ENCODE peak calls at places on chromosomes 12 and 14, in four cellular contexts. O is AG08396, U is lower leg skin, H is germinal center. W is an unnamed sample.

GRCh38 chr12:63302269-63302940 is 151.4 kb upstream of the AVPR1A start:
- DNase-seq in U (no peak), O (no peak), H (no peak), W (peak)

GRCh38 chr12:3564411-3564810 is 73.4 kb downstream of the PRMT8 start:
- DNase-seq in H (no peak), U (no peak), O (no peak), W (no peak)

GRCh38 chr14:100854435-100854834 is 28.5 kb downstream of the MEG3 start:
- DNase-seq in U (no peak), H (no peak), O (no peak), W (no peak)

GRCh38 chr12:130031571-130032189 is 127.9 kb upstream of the TMEM132D start:
- DNase-seq in O (peak), H (peak), U (no peak), W (peak)

GRCh38 chr12:71195338-71195896 is 37.6 kb upstream of the TSPAN8 start:
- DNase-seq in O (no peak), H (no peak), U (no peak), W (no peak)

GRCh38 chr14:37602605-37603453 is 7.4 kb downstream of the TTC6 start:
- DNase-seq in H (no peak), U (no peak), O (no peak), W (no peak)

GRCh38 chr12:122895757-122896636 is at the start of gene VPS37B:
- DNase-seq in O (peak), U (peak), H (peak), W (peak)

GRCh38 chr12:26701604-26702215 is 131.3 kb downstream of the ITPR2 start:
- DNase-seq in U (no peak), H (no peak), O (no peak), W (peak)

GRCh38 chr14:63200035-63200740 is 4.1 kb upstream of the RHOJ start:
- DNase-seq in O (no peak), H (no peak), U (no peak), W (no peak)

GRCh38 chr14:81193924-81194633 is 26.7 kb downstream of the GTF2A1 start:
- DNase-seq in H (no peak), O (no peak), U (no peak), W (no peak)

GRCh38 chr12:112381421-112381897 is 772 bp downstream of the HECTD4 start:
- DNase-seq in O (no peak), H (peak), U (peak), W (peak)

GRCh38 chr12:104567832-104568490 is 111.2 kb downstream of the CHST11 start:
- DNase-seq in O (no peak), H (no peak), U (no peak), W (no peak)

GRCh38 chr12:120468271-120468845 is 1.2 kb downstream of the SRSF9 start:
- DNase-seq in U (peak), H (peak), O (peak), W (no peak)

GRCh38 chr12:77299910-77300772 is 234.8 kb upstream of the E2F7 start:
- DNase-seq in U (no peak), O (peak), H (no peak), W (peak)

GRCh38 chr12:94621662-94622359 is 28.5 kb downstream of the TMCC3 start:
- DNase-seq in H (peak), O (no peak), U (no peak), W (peak)

GRCh38 chr14:79842270-79842669 is 369.0 kb downstream of the DIO2 start:
- DNase-seq in H (no peak), O (peak), U (no peak), W (no peak)

GRCh38 chr12:3084742-3085141 is 7.6 kb downstream of the TSPAN9 start:
- DNase-seq in H (no peak), O (no peak), U (no peak), W (no peak)

GRCh38 chr12:120497524-120498150 is 1.7 kb downstream of the DYNLL1 start:
- DNase-seq in U (no peak), O (peak), H (no peak), W (no peak)

GRCh38 chr12:104220931-104221330 is 5.4 kb downstream of the TXNRD1 start:
- DNase-seq in H (no peak), O (no peak), U (no peak), W (no peak)

GRCh38 chr14:31428011-31428410 is 7.7 kb upstream of the HEATR5A start:
- DNase-seq in O (no peak), U (no peak), H (no peak), W (no peak)

GRCh38 chr12:110382683-110383082 is 20.8 kb downstream of the ANAPC7 start:
- DNase-seq in O (no peak), H (no peak), U (no peak), W (no peak)

GRCh38 chr12:76266797-76267196 is 81.4 kb downstream of the BBS10 start:
- DNase-seq in O (peak), H (no peak), U (no peak), W (peak)

GRCh38 chr14:102568115-102568614 is 24.3 kb upstream of the RCOR1 start:
- DNase-seq in O (no peak), H (peak), U (no peak), W (no peak)

GRCh38 chr12:49339464-49339861 is 2.5 kb upstream of the C1QL4 start:
- DNase-seq in U (peak), O (no peak), H (no peak), W (no peak)

GRCh38 chr14:24037658-24038037 is 14.2 kb upstream of the CARMIL3 start:
- DNase-seq in H (no peak), O (no peak), U (no peak), W (no peak)

GRCh38 chr14:99191663-99192621 is 80.1 kb downstream of the BCL11B start:
- DNase-seq in O (peak), H (no peak), U (no peak), W (peak)

GRCh38 chr14:23160924-23161522 is 22.4 kb downstream of the SLC7A8 start:
- DNase-seq in H (no peak), U (peak), O (peak), W (no peak)

GRCh38 chr12:111788178-111788654 is 21.5 kb downstream of the ALDH2 start:
- DNase-seq in U (no peak), O (peak), H (no peak), W (no peak)

GRCh38 chr12:20757-21156 is 45.8 kb upstream of the IQSEC3 start:
- DNase-seq in U (peak), H (no peak), O (peak), W (no peak)

GRCh38 chr12:113407931-113408585 is 4.4 kb upstream of the SDS start:
- DNase-seq in O (no peak), H (no peak), U (no peak), W (no peak)

GRCh38 chr14:52790756-52791203 is 627 bp downstream of the GNPNAT1 start:
- DNase-seq in O (peak), U (no peak), H (peak), W (no peak)

GRCh38 chr12:119014368-119014767 is 33.0 kb downstream of the SRRM4 start:
- DNase-seq in U (no peak), O (no peak), H (no peak), W (no peak)

GRCh38 chr14:49212721-49213120 is 373.5 kb downstream of the RPS29 start:
- DNase-seq in U (no peak), H (no peak), O (no peak), W (no peak)

GRCh38 chr14:56339855-56340701 is 221.9 kb downstream of the PELI2 start:
- DNase-seq in O (peak), H (peak), U (peak), W (peak)

GRCh38 chr14:90024910-90025309 is 36.9 kb upstream of the KCNK13 start:
- DNase-seq in O (no peak), H (no peak), U (no peak), W (no peak)

GRCh38 chr14:26773906-26774593 is 176.2 kb upstream of the NOVA1 start:
- DNase-seq in U (no peak), H (no peak), O (no peak), W (peak)

GRCh38 chr12:129566800-129567199 is 337.0 kb downstream of the TMEM132D start:
- DNase-seq in H (no peak), O (no peak), U (no peak), W (no peak)

GRCh38 chr14:52079239-52079956 is 10.5 kb upstream of the NID2 start:
- DNase-seq in O (no peak), H (no peak), U (no peak), W (peak)

GRCh38 chr14:99522457-99522891 is 41.3 kb downstream of the CCNK start:
- DNase-seq in O (peak), H (no peak), U (no peak), W (peak)